ENCODE peak calls at places on chromosomes 4 and X, in four cellular contexts. T is adipocyte, C is aorta, B is A549. D is an unnamed sample.

GRCh38 chr4:92101609-92102231 is 202.0 kb upstream of the GRID2 start:
- DNase-seq in T (peak; percentile 69), C (no peak), B (no peak), D (no peak)

GRCh38 chr4:118345813-118346212 is 7.0 kb downstream of the PRSS12 start:
- DNase-seq in T (peak; percentile 30), C (no peak), B (no peak), D (no peak)

GRCh38 chr4:184295206-184295605 is 77.5 kb upstream of the ENPP6 start:
- DNase-seq in T (no peak), C (no peak), B (no peak), D (no peak)

GRCh38 chrX:43423876-43424275 is 232.2 kb upstream of the MAOA start:
- DNase-seq in T (no peak), C (no peak), B (no peak), D (no peak)

GRCh38 chrX:15929231-15929630 is 74.6 kb upstream of the AP1S2 start:
- DNase-seq in T (no peak), C (no peak), B (no peak), D (no peak)

GRCh38 chrX:103431316-103431715 is 55.0 kb downstream of the BEX3 start:
- DNase-seq in T (peak; percentile 36), C (no peak), B (peak; percentile 5), D (no peak)

GRCh38 chrX:92232182-92232581 is 453.0 kb downstream of the PCDH11X start:
- DNase-seq in T (peak; percentile 10), C (no peak), B (peak; percentile 4), D (no peak)

GRCh38 chr4:84995386-84995785 is 28.9 kb upstream of the WDFY3 start:
- DNase-seq in T (no peak), C (no peak), B (no peak), D (no peak)

GRCh38 chrX:20378291-20378920 is 111.7 kb upstream of the RPS6KA3 start:
- DNase-seq in T (no peak), C (no peak), B (peak; percentile 85), D (no peak)

GRCh38 chr4:76206222-76206942 is 7.2 kb downstream of the SCARB2 start:
- DNase-seq in T (peak; percentile 82), C (no peak), B (no peak), D (no peak)

GRCh38 chr4:79823148-79823763 is 249.8 kb downstream of the ANTXR2 start:
- DNase-seq in T (peak; percentile 46), C (peak; percentile 58), B (no peak), D (peak; percentile 89)

GRCh38 chrX:95762716-95763115 is 921.9 kb upstream of the DIAPH2 start:
- DNase-seq in T (no peak), C (no peak), B (peak; percentile 4), D (no peak)

GRCh38 chr4:100287569-100287968 is 97.3 kb upstream of the DDIT4L start:
- DNase-seq in T (no peak), C (no peak), B (no peak), D (no peak)

GRCh38 chr4:173169178-173169427 is 492 bp downstream of the GALNT7 start:
- DNase-seq in T (no peak), C (no peak), B (no peak), D (no peak)

GRCh38 chrX:21911481-21911880 is 29.0 kb upstream of the SMS start:
- DNase-seq in T (no peak), C (no peak), B (no peak), D (no peak)

GRCh38 chrX:110403839-110404238 is 45.2 kb downstream of the RTL9 start:
- DNase-seq in T (peak; percentile 42), C (no peak), B (no peak), D (no peak)

GRCh38 chr4:38154251-38154650 is 194.1 kb downstream of the PTTG2 start:
- DNase-seq in T (no peak), C (no peak), B (no peak), D (no peak)

GRCh38 chrX:45628041-45628440 is 427.4 kb upstream of the DIPK2B start:
- DNase-seq in T (peak; percentile 10), C (no peak), B (no peak), D (no peak)

GRCh38 chr4:70133473-70133872 is 20.6 kb upstream of the PRR27 start:
- DNase-seq in T (no peak), C (no peak), B (no peak), D (no peak)

GRCh38 chr4:76233534-76233933 is 18.0 kb upstream of the FAM47E start:
- DNase-seq in T (no peak), C (no peak), B (no peak), D (no peak)

GRCh38 chr4:40990202-40990898 is 224.0 kb downstream of the APBB2 start:
- DNase-seq in T (peak; percentile 86), C (no peak), B (peak; percentile 89), D (no peak)

GRCh38 chr4:40991908-40992307 is 222.4 kb downstream of the APBB2 start:
- DNase-seq in T (no peak), C (no peak), B (no peak), D (no peak)

GRCh38 chr4:40990899-40991265 is 223.5 kb downstream of the APBB2 start:
- DNase-seq in T (peak; percentile 50), C (no peak), B (peak; percentile 37), D (no peak)

GRCh38 chr4:40995850-40996249 is 218.5 kb downstream of the APBB2 start:
- DNase-seq in T (no peak), C (no peak), B (no peak), D (no peak)

GRCh38 chr4:40992472-40993298 is 221.7 kb downstream of the APBB2 start:
- DNase-seq in T (no peak), C (no peak), B (peak; percentile 34), D (no peak)
- H3K4me3 ChIP-seq in T (no peak overlapping the region), C (no peak overlapping the region), B (no peak overlapping the region), D (no peak overlapping the region)

DNA sequence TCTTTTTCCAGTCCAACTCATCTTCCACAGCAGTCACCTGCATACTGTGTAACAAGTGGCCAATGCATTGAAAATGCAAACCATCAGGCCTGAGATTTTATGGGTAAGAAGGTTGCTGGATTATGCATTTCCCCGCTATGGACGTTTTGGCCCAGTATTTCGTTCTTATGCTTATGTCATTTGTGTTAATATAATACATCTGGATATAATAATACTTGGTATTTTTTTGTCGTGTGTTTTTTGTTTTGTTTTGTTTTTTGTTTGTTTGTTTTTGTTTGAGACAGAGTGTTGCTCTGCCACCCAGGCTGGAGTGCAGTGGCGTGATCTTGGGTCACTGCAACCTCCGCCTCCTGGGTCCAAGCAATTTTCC is 64.6 kb downstream of the COQ2 start:
- DNase-seq in T (no peak), C (no peak), B (no peak), D (no peak)
- H3K4me1 ChIP-seq in T (peaks cover 21% of the 10 kb centered on the region), C (no peaks in the 10 kb centered on the region), B (no peaks in the 10 kb centered on the region), D (no peaks in the 10 kb centered on the region)

GRCh38 chr4:112648263-112649054 is 11.5 kb downstream of the LARP7 start:
- DNase-seq in T (peak; percentile 14), C (no peak), B (no peak), D (no peak)
- H3K4me3 ChIP-seq in T (no peak overlapping the region), C (no peak overlapping the region), B (no peak overlapping the region), D (no peak overlapping the region)

DNA sequence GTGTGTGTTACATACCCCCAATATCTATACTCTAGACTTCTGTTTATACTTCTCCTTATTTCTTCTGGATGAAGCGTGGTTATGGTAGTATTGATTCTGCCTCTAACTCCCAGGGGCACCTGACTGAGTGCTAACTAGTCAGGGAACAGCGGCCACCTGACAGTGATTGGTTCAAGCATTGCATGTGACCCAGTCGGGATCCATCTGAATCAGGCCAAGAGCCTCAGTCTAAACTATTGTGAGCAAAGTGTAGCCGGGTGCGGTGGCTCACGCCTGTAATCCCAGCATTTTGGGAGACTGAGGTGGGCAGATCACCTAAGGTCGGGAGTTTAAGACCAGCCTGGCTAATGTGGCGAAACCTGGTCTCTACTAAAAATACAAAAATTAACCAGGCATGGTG is 10.0 kb downstream of the CCDC110 start:
- DNase-seq in T (no peak), C (no peak), B (no peak), D (no peak)
- H3K4me1 ChIP-seq in T (peaks cover 1% of the 10 kb centered on the region), C (no peaks in the 10 kb centered on the region), B (no peaks in the 10 kb centered on the region), D (no peaks in the 10 kb centered on the region)

DNA sequence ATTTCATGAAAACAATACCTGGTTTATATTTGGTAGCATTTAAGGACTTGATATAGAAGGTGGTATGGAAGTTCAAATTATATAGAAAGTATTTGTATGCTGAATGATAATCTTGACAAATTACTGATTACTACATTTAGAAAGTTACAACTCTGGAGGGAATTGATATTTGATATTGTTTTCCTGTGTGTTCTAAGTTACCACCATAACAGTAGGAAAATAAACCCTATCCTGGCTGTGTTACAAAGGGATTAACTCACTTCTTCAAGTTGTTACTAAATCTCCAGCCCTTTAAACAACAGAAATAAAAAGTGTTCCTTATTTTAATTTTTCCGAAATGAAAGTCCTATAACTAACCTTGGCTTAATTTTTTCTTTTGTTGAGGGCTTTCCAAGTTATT is 36.6 kb downstream of the FHL1 start:
- DNase-seq in T (peak; percentile 64), C (no peak), B (no peak), D (no peak)
- H3K4me3 ChIP-seq in T (peak overlapping the region; percentile 52), C (no peak overlapping the region), B (no peak overlapping the region), D (no peak overlapping the region)

DNA sequence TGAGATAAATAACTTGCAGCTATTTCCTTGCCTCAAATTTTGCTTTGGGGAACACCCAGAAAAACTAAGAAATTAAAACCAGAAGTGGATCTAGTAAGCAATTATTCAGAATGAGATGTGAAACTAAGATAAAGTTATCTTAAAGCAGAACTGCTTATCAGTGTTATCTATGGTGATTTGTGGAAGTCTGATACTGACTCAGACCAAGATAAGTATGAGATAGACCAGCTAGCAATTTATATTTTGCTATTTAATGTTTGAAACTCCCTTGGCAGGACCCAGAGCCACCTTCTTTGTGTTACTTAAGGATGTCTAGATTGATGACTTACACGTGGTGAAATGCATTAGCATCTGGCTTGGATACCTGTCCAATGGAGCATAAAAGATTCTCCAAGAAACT is 368.1 kb downstream of the EPHA5 start:
- DNase-seq in T (no peak), C (no peak), B (no peak), D (no peak)
- H3K4me1 ChIP-seq in T (no peaks in the 10 kb centered on the region), C (no peaks in the 10 kb centered on the region), B (no peaks in the 10 kb centered on the region), D (no peaks in the 10 kb centered on the region)

GRCh38 chr4:139956436-139957107 is 197.4 kb downstream of the MAML3 start:
- DNase-seq in T (no peak), C (no peak), B (no peak), D (no peak)
- H3K4me3 ChIP-seq in T (peak overlapping the region; percentile 74), C (peak overlapping the region; percentile 34), B (no peak overlapping the region), D (no peak overlapping the region)

GRCh38 chr4:163610642-163611041 is 116.2 kb downstream of the TMA16 start:
- DNase-seq in T (no peak), C (no peak), B (no peak), D (no peak)

GRCh38 chr4:163611172-163611571 is 116.7 kb downstream of the TMA16 start:
- DNase-seq in T (no peak), C (no peak), B (no peak), D (no peak)

GRCh38 chr4:163606885-163607284 is 112.4 kb downstream of the TMA16 start:
- DNase-seq in T (no peak), C (no peak), B (no peak), D (no peak)

GRCh38 chr4:163609046-163609445 is 114.6 kb downstream of the TMA16 start:
- DNase-seq in T (no peak), C (no peak), B (no peak), D (no peak)

DNA sequence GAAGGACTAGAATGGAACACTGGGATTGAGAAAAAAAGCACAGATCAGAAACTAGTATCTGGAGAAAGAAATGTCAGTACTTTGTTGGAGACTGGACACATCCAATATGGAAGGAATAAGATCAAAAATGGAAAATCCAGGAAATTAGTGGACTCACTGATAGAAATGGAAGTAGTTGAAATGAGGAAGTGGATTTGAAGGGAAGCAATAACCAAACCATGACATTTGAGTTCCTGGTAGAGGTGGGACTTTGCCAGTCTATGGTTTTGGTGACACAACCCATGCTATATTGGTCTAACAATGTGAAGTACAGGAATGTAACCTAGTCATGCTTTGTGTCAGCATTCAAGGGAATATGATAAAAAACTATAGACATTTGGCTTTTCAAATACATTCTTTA is 112.8 kb downstream of the TMA16 start:
- DNase-seq in T (no peak), C (no peak), B (no peak), D (no peak)
- H3K4me1 ChIP-seq in T (no peaks in the 10 kb centered on the region), C (no peaks in the 10 kb centered on the region), B (no peaks in the 10 kb centered on the region), D (no peaks in the 10 kb centered on the region)

D was measured in sigmoid colon.